ENCODE peak calls at places on chromosomes 6 and 20, in eight cellular contexts. Q is cardiac muscle cell; X is stomach; P is mesendoderm; W is effector memory CD4-positive, alpha-beta T cell; O is SJSA1; K is spleen; C is endodermal cell. T is an unnamed sample.

GRCh38 chr6:116012471-116012949 is 48.2 kb downstream of the FRK start:
- DNase-seq in Q (peak; percentile 62), X (peak; percentile 32), P (no peak), W (no peak), O (peak; percentile 52), K (no peak), C (no peak), T (no peak)

GRCh38 chr6:64969139-64969538 is 737.9 kb downstream of the EYS start:
- DNase-seq in Q (no peak), X (no peak), P (peak; percentile 90), W (no peak), O (no peak), K (no peak), C (peak; percentile 52), T (no peak)

GRCh38 chr6:89069536-89070163 is 10.9 kb upstream of the PNRC1 start:
- DNase-seq in Q (no peak), X (no peak), P (no peak), W (no peak), O (no peak), K (no peak), C (no peak), T (no peak)

GRCh38 chr20:13610205-13610604 is 28.5 kb downstream of the TASP1 start:
- DNase-seq in Q (peak; percentile 5), X (no peak), P (peak; percentile 51), W (no peak), O (no peak), K (no peak), C (peak; percentile 80), T (no peak)

GRCh38 chr6:11272491-11273192 is 40.2 kb upstream of the NEDD9 start:
- DNase-seq in Q (peak; percentile 33), X (no peak), P (no peak), W (no peak), O (no peak), K (no peak), C (no peak), T (no peak)

GRCh38 chr20:49132995-49133451 is 55.1 kb downstream of the STAU1 start:
- DNase-seq in Q (peak; percentile 86), X (no peak), P (peak; percentile 72), W (no peak), O (no peak), K (no peak), C (peak; percentile 57), T (no peak)

GRCh38 chr6:25350593-25350992 is 71.4 kb downstream of the CARMIL1 start:
- DNase-seq in Q (no peak), X (no peak), P (no peak), W (no peak), O (no peak), K (no peak), C (no peak), T (no peak)

GRCh38 chr6:8182209-8182845 is 80.0 kb upstream of the EEF1E1 start:
- DNase-seq in Q (peak; percentile 30), X (no peak), P (no peak), W (no peak), O (no peak), K (no peak), C (no peak), T (no peak)

GRCh38 chr20:59737816-59738215 is 133.5 kb downstream of the PHACTR3 start:
- DNase-seq in Q (no peak), X (no peak), P (no peak), W (no peak), O (no peak), K (no peak), C (no peak), T (no peak)

GRCh38 chr20:59736366-59736765 is 132.0 kb downstream of the PHACTR3 start:
- DNase-seq in Q (no peak), X (no peak), P (no peak), W (no peak), O (peak; percentile 25), K (no peak), C (peak; percentile 20), T (no peak)

GRCh38 chr20:59737073-59737691 is 132.8 kb downstream of the PHACTR3 start:
- DNase-seq in Q (no peak), X (no peak), P (no peak), W (no peak), O (no peak), K (no peak), C (peak; percentile 28), T (no peak)

GRCh38 chr20:59735486-59735885 is 131.1 kb downstream of the PHACTR3 start:
- DNase-seq in Q (no peak), X (no peak), P (no peak), W (no peak), O (no peak), K (no peak), C (peak; percentile 33), T (no peak)

DNA sequence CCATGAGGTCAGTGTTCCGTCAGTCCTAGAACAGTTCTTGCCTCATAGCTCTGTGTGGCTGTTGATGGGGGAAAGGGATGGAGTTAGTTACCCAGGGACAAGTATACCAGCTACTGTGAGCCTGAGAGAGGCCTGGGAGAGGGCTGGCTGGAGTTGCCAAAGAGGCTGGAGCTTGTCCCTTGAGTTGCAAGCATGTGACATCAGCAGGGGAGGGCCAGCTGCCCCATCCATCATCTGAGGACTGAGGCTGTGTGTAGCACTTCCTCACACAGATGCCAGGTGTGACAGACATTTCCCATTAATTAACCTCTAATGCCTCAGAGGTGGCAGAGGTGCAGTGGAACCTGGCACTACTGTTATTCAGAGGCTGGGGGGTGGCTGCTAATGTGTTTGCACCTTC is 131.6 kb downstream of the PHACTR3 start:
- DNase-seq in Q (no peak), X (no peak), P (no peak), W (no peak), O (peak; percentile 30), K (no peak), C (peak; percentile 45), T (no peak)
- H3K4me1 ChIP-seq in Q (no peaks in the 10 kb centered on the region), X (no peaks in the 10 kb centered on the region), P (no peaks in the 10 kb centered on the region), W (no peaks in the 10 kb centered on the region), O (no peaks in the 10 kb centered on the region), K (no peaks in the 10 kb centered on the region), C (no peaks in the 10 kb centered on the region), T (no peaks in the 10 kb centered on the region)

GRCh38 chr6:149059557-149059956 is 258.0 kb upstream of the TAB2 start:
- DNase-seq in Q (no peak), X (no peak), P (no peak), W (no peak), O (no peak), K (no peak), C (no peak), T (no peak)

GRCh38 chr6:149062653-149063348 is 254.7 kb upstream of the TAB2 start:
- DNase-seq in Q (no peak), X (no peak), P (no peak), W (no peak), O (no peak), K (no peak), C (no peak), T (no peak)

GRCh38 chr6:149060300-149060984 is 257.1 kb upstream of the TAB2 start:
- DNase-seq in Q (peak; percentile 35), X (no peak), P (no peak), W (peak; percentile 50), O (no peak), K (peak; percentile 88), C (no peak), T (no peak)

GRCh38 chr6:149061933-149062332 is 255.6 kb upstream of the TAB2 start:
- DNase-seq in Q (no peak), X (no peak), P (no peak), W (no peak), O (no peak), K (no peak), C (no peak), T (no peak)

DNA sequence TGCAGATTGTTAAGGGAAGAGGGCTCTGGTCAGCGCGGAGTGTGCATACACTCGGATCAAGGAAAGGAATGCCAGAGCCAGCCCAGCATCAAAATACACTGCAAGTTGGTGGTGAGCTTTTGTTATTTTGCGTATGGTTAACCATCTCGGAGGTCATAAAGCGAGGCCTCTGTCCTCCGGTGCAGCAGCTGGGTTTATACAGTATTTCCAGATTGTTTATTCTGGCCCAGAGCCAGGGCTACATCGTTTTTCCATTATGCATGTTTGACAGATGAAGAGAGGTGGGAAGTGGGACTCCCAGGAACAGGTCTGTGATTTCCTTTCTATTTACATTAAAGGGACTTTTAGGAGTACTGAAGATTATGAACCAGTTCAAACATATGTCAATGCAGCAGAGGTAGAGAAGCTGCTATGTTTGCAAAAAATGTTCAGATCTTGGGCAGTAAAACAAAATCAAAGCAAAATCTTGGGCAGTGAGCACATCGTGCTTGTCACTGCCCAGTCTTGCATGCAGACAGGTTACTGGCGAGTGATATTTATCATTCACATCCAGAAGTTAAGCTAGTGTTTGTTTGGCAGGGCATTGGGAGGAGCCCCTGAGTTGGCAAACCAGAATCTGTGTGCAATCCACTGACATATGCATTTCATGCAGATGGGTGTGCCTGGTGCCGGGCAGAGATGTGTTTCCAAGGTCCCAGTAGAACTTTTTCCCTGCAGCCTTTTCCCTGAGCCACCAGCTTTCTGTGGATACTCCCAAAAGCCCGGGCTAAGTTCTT is 256.3 kb upstream of the TAB2 start:
- DNase-seq in Q (peak; percentile 54), X (peak; percentile 50), P (no peak), W (no peak), O (peak; percentile 58), K (no peak), C (no peak), T (no peak)
- H3K4me1 ChIP-seq in Q (peaks cover 29% of the 10 kb centered on the region), X (peaks cover 31% of the 10 kb centered on the region), P (no peaks in the 10 kb centered on the region), W (peaks cover 31% of the 10 kb centered on the region), O (peaks cover 65% of the 10 kb centered on the region), K (peaks cover 28% of the 10 kb centered on the region), C (peaks cover 6% of the 10 kb centered on the region), T (peaks cover 59% of the 10 kb centered on the region)

GRCh38 chr20:3896302-3896701 is 7.1 kb downstream of the PANK2 start:
- DNase-seq in Q (peak; percentile 78), X (no peak), P (no peak), W (no peak), O (no peak), K (no peak), C (no peak), T (no peak)

GRCh38 chr20:3898639-3899038 is 9.5 kb downstream of the PANK2 start:
- DNase-seq in Q (no peak), X (no peak), P (no peak), W (no peak), O (no peak), K (no peak), C (no peak), T (no peak)

GRCh38 chr20:3900187-3900604 is 11.0 kb downstream of the PANK2 start:
- DNase-seq in Q (no peak), X (no peak), P (no peak), W (no peak), O (no peak), K (no peak), C (no peak), T (no peak)

GRCh38 chr20:3894796-3895195 is 5.6 kb downstream of the PANK2 start:
- DNase-seq in Q (no peak), X (no peak), P (no peak), W (no peak), O (no peak), K (no peak), C (no peak), T (no peak)

DNA sequence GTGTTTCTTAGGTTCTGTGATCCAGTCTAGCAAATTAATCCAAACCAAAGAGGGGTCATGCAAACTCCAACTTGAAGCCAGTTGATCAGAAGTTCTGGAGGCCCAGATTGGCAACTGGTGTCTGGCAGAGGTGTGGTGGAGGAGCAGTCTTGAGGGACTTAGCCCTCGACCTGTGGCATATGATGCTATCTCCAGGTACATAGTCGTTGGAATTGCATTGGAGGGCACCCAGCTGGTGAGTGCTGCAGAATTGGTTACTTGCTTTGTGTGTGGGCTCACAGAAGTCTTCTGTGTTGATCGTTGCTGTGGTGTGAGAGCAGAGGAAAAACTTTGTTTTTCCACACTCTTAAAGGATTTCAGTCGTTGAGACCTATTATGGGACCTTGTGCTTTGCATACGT is 7.7 kb downstream of the PANK2 start:
- DNase-seq in Q (no peak), X (no peak), P (no peak), W (no peak), O (no peak), K (no peak), C (no peak), T (no peak)
- H3K4me1 ChIP-seq in Q (peaks cover 3% of the 10 kb centered on the region), X (peaks cover 99% of the 10 kb centered on the region), P (peaks cover 9% of the 10 kb centered on the region), W (peaks cover 46% of the 10 kb centered on the region), O (peaks cover 36% of the 10 kb centered on the region), K (peaks cover 70% of the 10 kb centered on the region), C (no peaks in the 10 kb centered on the region), T (peaks cover 99% of the 10 kb centered on the region)

DNA sequence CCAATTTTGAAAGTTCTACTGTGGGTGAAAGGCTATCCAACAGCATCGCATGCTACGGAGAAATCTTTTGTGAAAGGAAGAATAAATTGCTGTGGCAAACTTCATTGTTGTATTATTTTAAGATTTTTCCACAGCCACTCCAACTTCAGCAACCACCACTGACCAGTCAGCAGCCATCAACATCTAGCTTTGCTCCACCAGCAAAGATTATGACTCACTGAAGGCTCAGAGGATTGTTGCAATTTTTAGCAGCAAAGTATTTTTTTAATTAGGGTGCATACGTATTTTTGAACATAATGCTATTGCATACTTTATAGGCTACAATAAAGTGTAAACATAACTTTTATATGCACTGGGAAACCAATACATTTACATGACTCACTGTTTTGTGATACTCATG is 493.5 kb downstream of the TFAP2A start:
- DNase-seq in Q (no peak), X (no peak), P (no peak), W (no peak), O (no peak), K (no peak), C (no peak), T (no peak)
- H3K4me1 ChIP-seq in Q (no peaks in the 10 kb centered on the region), X (no peaks in the 10 kb centered on the region), P (no peaks in the 10 kb centered on the region), W (no peaks in the 10 kb centered on the region), O (peaks cover 19% of the 10 kb centered on the region), K (no peaks in the 10 kb centered on the region), C (no peaks in the 10 kb centered on the region), T (no peaks in the 10 kb centered on the region)